ENCODE peak calls at places on chromosomes 3 and 15, in four cellular contexts. B is GM12878, G is ovary, F is heart left ventricle. O is an unnamed sample. For H3K36me3 and H3K9me3, the result is how much of the 10 kb centered on the place peaks cover.

GRCh38 chr3:14410501-14411165 is 8.2 kb downstream of the SLC6A6 start:
- DNase-seq in G (no peak), F (no peak), B (no peak), O (no peak)

GRCh38 chr3:184145120-184145524 is 10.0 kb downstream of the EIF2B5 start:
- DNase-seq in B (no peak), F (no peak), G (no peak), O (no peak)

GRCh38 chr3:100761211-100761921 is 52.1 kb downstream of the TFG start:
- DNase-seq in G (no peak), F (no peak), B (no peak), O (no peak)

GRCh38 chr3:49428697-49429100 is 425 bp downstream of the NICN1 start:
- DNase-seq in F (no peak), B (no peak), G (no peak), O (no peak)

GRCh38 chr3:123078101-123078500 is 11.3 kb downstream of the PDIA5 start:
- DNase-seq in G (no peak), F (no peak), B (no peak), O (no peak)

GRCh38 chr3:192130534-192131132 is 596.7 kb downstream of the FGF12 start:
- DNase-seq in F (peak), G (no peak), B (peak), O (peak)

GRCh38 chr3:41600616-41601015 is 361.3 kb downstream of the ULK4 start:
- DNase-seq in B (no peak), F (no peak), G (no peak), O (no peak)

GRCh38 chr3:21506061-21506460 is 244.9 kb downstream of the ZNF385D start:
- DNase-seq in B (no peak), F (no peak), G (no peak), O (no peak)

GRCh38 chr3:7368597-7368996 is 507.7 kb downstream of the GRM7 start:
- DNase-seq in G (no peak), F (no peak), B (no peak), O (no peak)

GRCh38 chr3:10002951-10003350 is 16.3 kb upstream of the EMC3 start:
- DNase-seq in B (no peak), F (no peak), G (no peak), O (no peak)

GRCh38 chr3:46102059-46102779 is 74.9 kb upstream of the XCR1 start:
- DNase-seq in B (no peak), F (no peak), G (no peak), O (no peak)

DNA sequence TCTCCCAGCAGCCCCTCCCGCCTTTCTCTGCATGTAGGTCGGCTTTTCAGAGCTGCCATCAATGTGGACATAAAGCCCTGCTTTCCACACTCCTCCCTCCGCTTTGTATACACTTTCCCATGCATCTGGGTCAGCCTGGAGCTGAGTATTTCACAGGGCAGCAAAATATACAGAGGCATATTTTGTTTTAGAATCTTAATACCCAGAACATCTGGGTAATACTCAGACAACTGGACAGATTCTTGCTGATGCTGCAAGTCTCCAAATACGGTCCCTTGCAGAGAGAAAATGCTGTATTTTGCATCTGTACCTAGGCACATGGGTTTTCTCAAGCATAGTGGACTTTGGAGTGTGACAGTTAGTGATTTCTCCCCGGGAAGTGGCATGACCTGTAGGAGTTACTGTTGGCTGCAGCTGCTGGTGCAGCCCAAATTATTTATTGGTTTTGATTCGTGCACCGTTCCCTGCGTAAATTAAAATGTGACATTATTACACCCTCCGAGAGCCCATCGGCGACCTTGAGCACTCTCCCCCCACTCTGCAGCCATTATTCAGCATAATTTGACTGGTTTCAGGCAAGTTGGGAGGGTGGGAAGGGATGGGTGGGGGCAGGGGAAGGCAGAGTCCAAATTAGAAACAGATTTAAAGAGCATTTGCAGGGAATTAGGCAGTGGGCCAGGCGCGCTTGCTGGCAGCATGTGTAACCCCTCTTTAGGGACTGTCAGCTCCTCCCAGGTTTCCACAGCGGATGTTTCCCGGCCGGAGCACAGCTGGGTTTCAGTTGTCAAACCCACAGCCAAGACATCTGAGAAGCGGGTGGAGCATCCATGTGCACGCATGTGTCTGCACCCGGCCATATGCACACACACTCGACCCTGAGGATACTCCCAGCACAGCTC is 100.8 kb downstream of the CPN2 start:
- DNase-seq in G (peak), B (no peak), F (peak), O (peak)
- H3K36me3 ChIP-seq in G (under half), B (under half), F (under half), O (under half)

DNA sequence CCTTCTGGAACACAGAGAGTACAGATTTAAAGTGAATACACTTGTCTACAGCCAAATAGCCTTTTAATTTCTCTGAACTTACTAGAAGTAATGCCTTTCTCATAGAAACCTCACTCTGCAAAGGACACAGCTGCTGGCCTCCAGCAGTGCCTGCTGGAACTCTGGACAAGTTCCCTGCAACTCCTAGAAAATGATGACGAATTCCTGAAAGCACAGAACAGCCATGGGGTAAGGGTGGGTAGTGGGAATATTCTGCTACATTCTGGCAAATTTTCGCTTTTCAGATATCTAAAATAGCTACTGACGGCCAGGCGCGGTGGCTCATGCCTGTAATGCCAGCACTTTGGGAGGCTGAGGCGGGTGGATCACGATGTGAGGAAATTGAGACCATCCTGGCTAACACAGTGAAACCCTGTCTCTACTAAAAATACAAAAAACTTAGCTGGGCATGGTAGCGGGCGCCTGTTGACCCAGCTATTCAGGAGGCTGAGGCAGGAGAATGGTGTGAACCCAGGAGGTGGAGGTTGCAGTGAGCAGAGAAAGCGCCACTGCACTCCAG is 34.4 kb downstream of the RYK start:
- DNase-seq in F (no peak), B (no peak), G (no peak), O (no peak)
- H3K9me3 ChIP-seq in F (under half), B (under half), G (under half), O (under half)

DNA sequence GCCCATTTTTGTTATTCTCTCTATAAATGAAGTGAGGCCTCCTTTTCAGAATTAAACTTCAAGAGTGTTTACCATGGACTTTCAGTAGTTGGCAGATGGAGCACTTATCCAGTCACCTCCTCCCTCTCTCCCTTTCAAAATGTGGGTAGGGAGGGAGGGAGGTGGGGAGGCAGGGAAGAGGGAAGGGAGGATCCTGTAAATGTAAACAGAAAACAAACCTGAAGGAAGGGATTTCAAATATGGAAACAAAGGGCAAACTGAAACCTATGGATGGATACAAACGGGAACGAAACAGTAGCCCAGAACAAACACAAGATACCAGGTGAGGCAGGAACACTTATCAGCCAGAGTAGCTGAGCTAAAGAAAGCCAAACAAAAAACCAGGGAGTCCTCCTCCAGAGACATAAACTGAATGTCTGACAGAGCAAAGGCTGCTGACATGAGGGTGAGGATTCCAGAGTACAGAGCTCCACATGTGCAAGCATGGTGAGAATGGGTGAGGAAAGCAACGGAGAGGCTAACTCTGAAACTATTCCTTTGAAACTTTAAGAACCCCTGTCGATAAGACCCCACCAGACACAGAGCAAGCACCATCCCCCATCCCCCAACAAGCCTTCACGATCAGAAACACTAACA is 41.0 kb upstream of the GP5 start:
- DNase-seq in F (no peak), B (no peak), G (no peak), O (no peak)
- H3K36me3 ChIP-seq in F (half or more), B (under half), G (under half), O (under half)

GRCh38 chr3:331881-332280 is 135.3 kb downstream of the CHL1 start:
- DNase-seq in G (no peak), F (no peak), B (no peak), O (no peak)
- H3K9me3 ChIP-seq in G (under half), F (under half), B (under half), O (under half)

GRCh38 chr15:24971052-24971451 is 16.3 kb downstream of the SNRPN start:
- DNase-seq in F (no peak), B (no peak), G (no peak), O (no peak)

GRCh38 chr15:24977686-24978085 is 22.9 kb downstream of the SNRPN start:
- DNase-seq in G (no peak), F (no peak), B (no peak), O (no peak)

GRCh38 chr15:24971772-24972171 is 17.0 kb downstream of the SNRPN start:
- DNase-seq in F (no peak), G (no peak), B (no peak), O (no peak)

DNA sequence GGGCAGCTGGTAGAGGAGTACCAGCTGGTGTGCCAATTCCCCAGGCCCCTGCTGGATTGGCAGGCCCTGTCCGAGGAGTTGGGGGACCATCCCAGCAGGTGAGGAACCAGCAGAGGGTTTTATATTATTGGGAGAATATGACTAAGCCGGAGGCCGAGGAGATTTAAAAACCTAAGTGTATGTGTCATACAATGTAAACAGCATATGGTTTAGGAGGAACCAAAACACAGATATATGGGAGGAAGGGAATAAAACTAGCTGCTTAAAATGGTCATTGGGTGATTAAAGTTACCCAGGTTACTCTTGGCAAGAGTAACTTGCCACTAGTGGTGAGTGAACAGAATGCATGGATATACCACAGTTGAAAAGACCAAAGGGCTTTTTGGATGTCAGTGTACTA is 22.1 kb downstream of the SNRPN start:
- DNase-seq in B (no peak), F (no peak), G (no peak), O (no peak)
- H3K36me3 ChIP-seq in B (under half), F (half or more), G (under half), O (under half)

GRCh38 chr3:177948716-177949422 is 587.4 kb upstream of the KCNMB2 start:
- DNase-seq in G (no peak), F (no peak), B (no peak), O (no peak)
- H3K9me3 ChIP-seq in G (under half), F (under half), B (under half), O (under half)

DNA sequence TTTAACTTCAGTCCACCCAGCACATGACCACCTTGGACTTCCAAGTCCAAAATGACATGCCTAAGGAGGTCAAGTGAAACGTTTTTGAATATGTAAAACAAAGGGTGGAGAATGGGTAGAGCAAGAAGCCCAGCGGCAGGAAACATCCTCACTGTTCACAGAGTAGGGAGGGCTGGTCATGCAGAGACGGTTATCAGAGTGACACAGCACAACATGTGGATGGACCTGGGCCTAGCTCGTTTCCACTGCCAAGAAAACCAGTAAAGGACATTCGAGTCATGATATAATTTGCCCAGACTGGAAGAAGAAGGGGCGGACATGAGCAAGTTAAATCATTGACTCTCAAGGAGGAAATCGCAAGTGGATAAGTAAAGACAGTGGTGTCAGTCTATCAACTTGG is 89.4 kb downstream of the LRIG1 start:
- DNase-seq in G (no peak), B (no peak), F (peak), O (no peak)
- H3K36me3 ChIP-seq in G (under half), B (under half), F (under half), O (under half)

GRCh38 chr3:55482496-55483195 is 4.5 kb downstream of the WNT5A start:
- DNase-seq in F (peak), G (peak), B (no peak), O (no peak)
- H3K9me3 ChIP-seq in F (under half), G (under half), B (under half), O (under half)

GRCh38 chr3:37973250-37974054 is 17.1 kb upstream of the VILL start:
- DNase-seq in B (no peak), F (no peak), G (no peak), O (no peak)
- H3K36me3 ChIP-seq in B (under half), F (under half), G (under half), O (half or more)

GRCh38 chr3:1908651-1909445 is 189.8 kb upstream of the CNTN4 start:
- DNase-seq in F (no peak), B (no peak), G (no peak), O (no peak)
- H3K9me3 ChIP-seq in F (under half), B (under half), G (under half), O (under half)

O was measured in tibial nerve.